ENCODE peak calls at places on chromosomes 12 and 14, in eight cellular contexts. G is ACHN, H is EL, Y is heart right ventricle, F is dorsolateral prefrontal cortex, K is COR-L47, I is GM20000, S is NCI-H2107. R is an unnamed sample.

GRCh38 chr12:24551368-24551767 is 397.5 kb downstream of the BCAT1 start:
- DNase-seq in I (no peak), H (no peak), Y (no peak), K (peak; percentile 4), S (no peak), G (no peak), F (no peak), R (no peak)

GRCh38 chr12:89777685-89778379 is 69.2 kb upstream of the ATP2B1 start:
- DNase-seq in G (no peak), F (no peak), S (no peak), Y (no peak), K (no peak), I (no peak), H (no peak), R (no peak)

GRCh38 chr12:88597361-88597760 is 17.1 kb upstream of the KITLG start:
- DNase-seq in Y (no peak), K (no peak), F (no peak), I (no peak), G (no peak), S (no peak), H (no peak), R (no peak)

GRCh38 chr12:52971701-52972329 is 22.9 kb downstream of the KRT18 start:
- DNase-seq in Y (no peak), I (no peak), H (peak; percentile 84), S (no peak), F (no peak), K (no peak), G (no peak), R (no peak)

GRCh38 chr14:91899777-91900176 is 32.4 kb upstream of the TC2N start:
- DNase-seq in S (no peak), F (no peak), I (no peak), G (no peak), Y (no peak), K (no peak), H (no peak), R (no peak)

GRCh38 chr12:10641735-10642500 is 28.5 kb upstream of the MAGOHB start:
- DNase-seq in G (no peak), I (no peak), H (peak; percentile 75), S (no peak), Y (no peak), F (no peak), K (no peak), R (peak; percentile 99)

GRCh38 chr14:32090686-32091085 is 13.6 kb downstream of the ARHGAP5 start:
- DNase-seq in H (no peak), S (no peak), K (no peak), F (no peak), G (no peak), I (no peak), Y (no peak), R (no peak)

GRCh38 chr14:79543966-79544365 is 667.3 kb downstream of the DIO2 start:
- DNase-seq in F (no peak), Y (no peak), K (no peak), I (no peak), G (peak; percentile 46), H (peak; percentile 71), S (no peak), R (peak; percentile 44)

GRCh38 chr12:8562310-8562709 is 21.6 kb upstream of the CLEC4E start:
- DNase-seq in I (no peak), F (no peak), G (peak; percentile 16), Y (no peak), K (no peak), H (no peak), S (no peak), R (no peak)

GRCh38 chr12:119334459-119335170 is at the start of gene CCDC60:
- DNase-seq in G (no peak), I (no peak), H (no peak), Y (no peak), F (no peak), K (no peak), S (no peak), R (no peak)

GRCh38 chr12:119693006-119693405 is 25.1 kb downstream of the PRKAB1 start:
- DNase-seq in F (no peak), G (peak; percentile 59), S (no peak), I (no peak), Y (no peak), K (peak; percentile 41), H (peak; percentile 92), R (peak; percentile 91)

GRCh38 chr12:72338437-72338836 is 66.3 kb downstream of the TRHDE start:
- DNase-seq in Y (no peak), S (no peak), F (no peak), H (no peak), K (no peak), I (no peak), G (no peak), R (no peak)

GRCh38 chr12:8594072-8594471 is 18.6 kb downstream of the AICDA start:
- DNase-seq in H (no peak), K (no peak), I (no peak), Y (no peak), F (no peak), G (no peak), S (no peak), R (no peak)

GRCh38 chr14:104091061-104091926 is 5.8 kb downstream of the ASPG start:
- DNase-seq in S (no peak), K (no peak), G (no peak), Y (peak; percentile 23), F (no peak), H (no peak), I (no peak), R (no peak)

GRCh38 chr14:74248036-74248435 is 8.8 kb downstream of the VSX2 start:
- DNase-seq in H (no peak), S (no peak), Y (no peak), K (no peak), F (no peak), G (no peak), I (no peak), R (no peak)

GRCh38 chr12:99386907-99387306 is 260.6 kb upstream of the GARIN6 start:
- DNase-seq in F (no peak), G (peak; percentile 19), S (no peak), H (peak; percentile 42), K (no peak), Y (no peak), I (peak; percentile 29), R (no peak)

GRCh38 chr12:21573733-21574358 is 30.8 kb downstream of the GYS2 start:
- DNase-seq in H (no peak), F (no peak), Y (no peak), I (no peak), S (no peak), K (no peak), G (no peak), R (no peak)

GRCh38 chr12:113301811-113302210 is 33.1 kb downstream of the SLC8B1 start:
- DNase-seq in F (no peak), Y (no peak), S (no peak), I (no peak), K (no peak), G (no peak), H (no peak), R (no peak)

GRCh38 chr12:42946776-42947435 is 357.4 kb upstream of the PRICKLE1 start:
- DNase-seq in K (no peak), F (peak; percentile 17), I (no peak), G (no peak), S (no peak), H (no peak), Y (no peak), R (no peak)

GRCh38 chr14:94278732-94279131 is 14.3 kb downstream of the SERPINA10 start:
- DNase-seq in Y (no peak), K (no peak), G (no peak), S (no peak), I (no peak), F (no peak), H (no peak), R (no peak)

GRCh38 chr12:57569858-57570257 is 20.0 kb downstream of the KIF5A start:
- DNase-seq in H (no peak), G (no peak), Y (no peak), S (no peak), F (no peak), I (no peak), K (no peak), R (no peak)

GRCh38 chr12:52243774-52244614 is 11.0 kb downstream of the KRT7 start:
- DNase-seq in F (no peak), S (peak; percentile 69), I (peak; percentile 90), K (peak; percentile 57), Y (peak; percentile 64), G (peak; percentile 99), H (peak; percentile 96), R (peak; percentile 82)

GRCh38 chr14:38174721-38175120 is 33.0 kb upstream of the SSTR1 start:
- DNase-seq in K (no peak), S (no peak), G (peak; percentile 39), Y (no peak), H (no peak), F (no peak), I (no peak), R (no peak)

GRCh38 chr12:95213928-95214327 is 3.3 kb downstream of the FGD6 start:
- DNase-seq in S (no peak), I (no peak), K (no peak), F (no peak), H (no peak), G (no peak), Y (no peak), R (no peak)

GRCh38 chr14:67360469-67361206 is 510 bp downstream of the EIF2S1 start:
- DNase-seq in I (no peak), K (no peak), F (no peak), S (no peak), H (no peak), G (no peak), Y (no peak), R (no peak)